ENCODE peak calls at places on chromosomes 3 and 15, in nine cellular contexts. G is CMK; T is NCI-H226; M is Panc1; K is CD4-positive, CD25-positive, alpha-beta regulatory T cell; J is amniotic stem cell; Y is glutamatergic neuron; E is activated T-helper 1 cell treated with anti-CD3 and anti-CD28 coated beads, Interleukin-12 subunit alpha, Interleukin-12 subunit beta, Interleukin-2, Interleukin-4 antibody, amounts not matched to agents 30 ng/mL and 10 ng/mL and 1 ng/mL, durations not matched to agents 14 hours and 24 hours and 36 hours; Q is IMR-90. P is an unnamed sample.

GRCh38 chr3:126527455-126528211 is 3.7 kb downstream of the CHST13 start:
- DNase-seq in G (no peak), T (no peak), M (no peak), K (no peak), J (no peak), Y (peak), E (no peak), Q (no peak), P (no peak)

GRCh38 chr15:62781081-62781497 is 261.5 kb upstream of the TPM1 start:
- DNase-seq in G (peak), T (no peak), M (no peak), K (no peak), J (no peak), Y (peak), E (no peak), Q (no peak), P (no peak)

GRCh38 chr3:111538687-111539086 is 3.3 kb upstream of the CD96 start:
- DNase-seq in G (no peak), T (peak), M (no peak), K (no peak), J (no peak), Y (no peak), E (no peak), Q (peak), P (no peak)

GRCh38 chr3:15768421-15769255 is 29.1 kb downstream of the ANKRD28 start:
- DNase-seq in G (no peak), T (peak), M (peak), K (no peak), J (peak), Y (no peak), E (no peak), Q (peak), P (no peak)

GRCh38 chr15:82986442-82986780 is 401 bp downstream of the RAMAC start:
- DNase-seq in G (no peak), T (no peak), M (no peak), K (peak), J (no peak), Y (no peak), E (no peak), Q (peak), P (no peak)

GRCh38 chr15:68576253-68577236 is 2.2 kb upstream of the CORO2B start:
- DNase-seq in G (no peak), T (no peak), M (no peak), K (no peak), J (no peak), Y (no peak), E (no peak), Q (no peak), P (no peak)

GRCh38 chr3:186821429-186822367 is 15.4 kb upstream of the RFC4 start:
- DNase-seq in G (no peak), T (peak), M (peak), K (no peak), J (peak), Y (no peak), E (no peak), Q (peak), P (peak)

GRCh38 chr3:160981217-160981938 is 123.8 kb downstream of the B3GALNT1 start:
- DNase-seq in G (no peak), T (no peak), M (no peak), K (no peak), J (no peak), Y (no peak), E (no peak), Q (no peak), P (peak)

GRCh38 chr15:34944946-34945345 is 24.6 kb downstream of the AQR start:
- DNase-seq in G (no peak), T (no peak), M (no peak), K (no peak), J (no peak), Y (no peak), E (no peak), Q (no peak), P (no peak)

GRCh38 chr15:29688981-29689723 is 133.1 kb downstream of the TJP1 start:
- DNase-seq in G (no peak), T (no peak), M (no peak), K (no peak), J (no peak), Y (no peak), E (no peak), Q (no peak), P (no peak)

GRCh38 chr3:45906681-45907220 is 20.4 kb downstream of the CCR9 start:
- DNase-seq in G (no peak), T (no peak), M (no peak), K (no peak), J (no peak), Y (no peak), E (no peak), Q (peak), P (no peak)

GRCh38 chr15:73110246-73110645 is 58.0 kb downstream of the NEO1 start:
- DNase-seq in G (no peak), T (no peak), M (no peak), K (no peak), J (no peak), Y (no peak), E (no peak), Q (no peak), P (no peak)